ENCODE peak calls at places on chromosomes 7 and 10, in five cellular contexts. L is GM12878, E is A549, S is HepG2, P is K562. R is an unnamed sample.
A peak's percentile ranks its signal among the peaks of the same experiment; 100 is the strongest.

GRCh38 chr10:7484456-7485266 is 73.8 kb upstream of the SFMBT2 start:
- DNase-seq in S (no peak), L (peak; percentile 91), P (no peak), E (no peak), R (no peak)

GRCh38 chr10:68666280-68666760 is 54.7 kb upstream of the CCAR1 start:
- DNase-seq in L (no peak), P (no peak), E (no peak), S (no peak), R (no peak)

GRCh38 chr7:155351120-155351870 is 53.6 kb downstream of the INSIG1 start:
- DNase-seq in S (no peak), L (no peak), P (no peak), E (no peak), R (no peak)

GRCh38 chr7:867406-868188 is 8.8 kb upstream of the GET4 start:
- DNase-seq in P (no peak), S (no peak), E (peak; percentile 21), L (no peak), R (no peak)

GRCh38 chr10:71512794-71513379 is 116.2 kb downstream of the CDH23 start:
- DNase-seq in E (no peak), S (peak; percentile 33), P (no peak), L (no peak), R (no peak)

GRCh38 chr10:69662173-69662685 is 32.2 kb downstream of the FAM241B start:
- DNase-seq in S (no peak), E (no peak), P (no peak), L (no peak), R (no peak)

GRCh38 chr7:143375298-143376034 is 5.7 kb upstream of the ZYX start:
- DNase-seq in S (no peak), L (no peak), E (no peak), P (no peak), R (no peak)

GRCh38 chr10:13416760-13417159 is 68.7 kb upstream of the SEPHS1 start:
- DNase-seq in P (no peak), E (no peak), S (no peak), L (no peak), R (no peak)

GRCh38 chr7:158116235-158116634 is 471.4 kb downstream of the PTPRN2 start:
- DNase-seq in S (no peak), E (no peak), P (no peak), L (no peak), R (no peak)

GRCh38 chr7:158113321-158114025 is 474.1 kb downstream of the PTPRN2 start:
- DNase-seq in L (no peak), S (no peak), E (no peak), P (no peak), R (no peak)

GRCh38 chr7:158111906-158112570 is 475.6 kb downstream of the PTPRN2 start:
- DNase-seq in E (no peak), L (no peak), S (no peak), P (no peak), R (no peak)

GRCh38 chr7:158112571-158113320 is 474.9 kb downstream of the PTPRN2 start:
- DNase-seq in E (no peak), P (no peak), L (no peak), S (no peak), R (peak; percentile 37)

DNA sequence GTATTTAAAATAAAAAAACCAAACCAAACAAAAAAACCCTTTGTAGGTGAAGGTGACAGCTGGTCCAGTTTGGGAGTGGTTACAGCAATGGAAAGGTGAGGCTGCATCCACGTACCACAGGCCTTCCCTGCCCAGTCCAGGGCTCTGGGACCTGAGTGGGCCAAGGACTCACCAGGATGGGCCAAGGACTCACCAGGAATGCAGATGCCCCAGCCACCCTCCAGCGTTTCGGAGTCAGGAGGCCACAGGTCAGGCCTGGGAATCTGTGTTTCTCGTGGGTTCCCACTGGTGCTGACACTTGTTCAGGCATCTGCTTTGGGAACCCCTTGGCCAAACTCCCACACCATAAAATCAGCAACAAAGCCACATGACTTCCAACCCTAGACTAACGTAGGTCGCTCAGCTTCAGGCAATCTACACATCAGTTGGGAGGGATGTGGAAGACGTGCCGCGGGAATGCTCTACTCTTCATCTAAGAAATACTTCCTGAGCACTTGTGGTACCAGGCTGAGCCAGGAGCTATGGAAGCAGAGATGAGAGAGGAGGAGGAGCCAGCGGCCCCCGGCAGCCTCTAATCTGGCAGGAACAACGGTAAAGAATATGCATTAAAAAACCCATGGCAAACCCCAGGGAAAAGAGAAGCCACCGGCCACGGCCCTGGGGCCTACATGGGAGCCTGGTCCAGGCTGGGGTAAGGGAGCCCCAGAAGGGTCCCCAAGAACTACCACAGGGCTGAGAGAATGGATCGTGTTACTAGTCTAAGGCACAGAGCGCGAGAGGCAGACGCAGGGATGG is 473.4 kb downstream of the PTPRN2 start:
- DNase-seq in L (no peak), P (no peak), S (no peak), E (no peak), R (peak; percentile 29)
- TF ChIP-seq HDAC2 in L (no peak), P (no peak), S (no peak), E (no peak), R (no peak)

GRCh38 chr10:17783751-17784150 is 25.4 kb upstream of the MRC1 start:
- DNase-seq in E (no peak), S (no peak), P (no peak), L (no peak), R (no peak)
- TF ChIP-seq HDAC2 in E (no peak), S (no peak), P (no peak), L (no peak), R (no peak)

DNA sequence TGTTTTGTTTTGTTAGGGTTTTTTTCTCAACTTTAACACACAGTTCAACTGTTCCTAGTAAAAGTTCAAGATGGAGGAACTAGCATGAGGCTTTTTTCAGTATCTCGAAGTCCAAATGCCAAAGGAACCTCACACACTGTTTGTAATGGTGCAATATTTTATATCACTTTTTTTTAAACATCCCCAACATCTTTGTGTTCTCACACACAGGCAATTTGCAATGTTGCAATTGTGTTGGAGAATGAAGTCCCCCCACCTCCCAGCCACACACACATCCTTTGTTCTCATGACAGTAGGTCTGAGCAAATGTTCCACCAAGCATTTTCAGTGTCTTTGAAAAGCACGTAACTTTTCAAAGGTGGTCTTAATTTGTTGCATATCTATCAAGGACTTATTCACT is 120.9 kb downstream of the TWIST1 start:
- DNase-seq in S (no peak), L (no peak), E (no peak), P (no peak), R (no peak)
- TF ChIP-seq HDAC2 in S (no peak), L (no peak), E (no peak), P (no peak), R (no peak)

GRCh38 chr7:27157717-27158431 is 1.4 kb upstream of the HOXA7 start:
- DNase-seq in E (no peak), P (no peak), S (no peak), L (no peak), R (peak; percentile 47)

GRCh38 chr7:27158436-27159277 is 2.2 kb upstream of the HOXA7 start:
- DNase-seq in S (no peak), P (no peak), E (no peak), L (no peak), R (no peak)

GRCh38 chr7:27155816-27156507 is 513 bp downstream of the HOXA7 start:
- DNase-seq in L (no peak), S (no peak), E (no peak), P (no peak), R (peak; percentile 68)

GRCh38 chr7:27156508-27156898 is at the start of gene HOXA7:
- DNase-seq in S (no peak), E (peak; percentile 73), L (no peak), P (no peak), R (no peak)

DNA sequence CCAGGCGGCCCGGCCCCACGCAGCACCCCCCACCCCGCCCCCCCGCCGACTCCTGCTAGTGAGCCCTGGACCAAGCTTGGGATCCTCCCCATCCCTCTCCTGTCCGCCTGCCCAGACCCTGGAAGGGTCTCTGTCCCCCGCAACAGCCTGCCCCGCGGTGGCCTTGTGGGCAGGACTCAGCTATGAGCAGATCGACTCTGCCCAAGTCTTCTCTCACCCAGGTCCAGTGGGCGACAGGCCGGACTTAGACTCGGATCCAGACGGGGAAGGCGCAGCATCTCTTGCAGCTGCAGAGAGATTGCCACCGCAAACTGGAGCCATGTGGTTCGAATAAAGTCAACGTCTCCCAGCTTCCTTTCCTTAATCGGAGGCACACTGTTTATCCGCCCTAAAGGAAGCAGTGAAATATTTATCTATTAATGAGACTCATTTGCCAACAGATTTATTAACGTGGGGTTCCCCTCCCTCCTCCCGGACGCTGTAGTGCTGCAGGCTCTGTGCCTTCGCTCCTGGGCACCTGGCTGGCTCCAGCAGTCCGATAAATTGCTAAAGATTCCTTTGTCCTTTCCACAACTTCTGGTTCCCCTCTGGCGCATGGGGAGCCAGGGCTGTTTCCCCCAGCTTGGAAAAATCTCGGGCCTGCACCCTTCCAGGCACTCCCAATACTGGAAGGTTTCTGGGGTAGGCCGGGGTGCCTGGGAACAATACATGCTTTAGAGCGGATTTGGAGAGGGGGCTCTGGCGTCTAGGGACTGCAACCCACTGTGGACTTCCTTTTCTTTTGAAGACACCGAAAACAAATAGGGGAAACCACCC is 634 bp upstream of the HOXA7 start:
- DNase-seq in E (no peak), P (no peak), S (no peak), L (no peak), R (peak; percentile 52)
- TF ChIP-seq HDAC2 in E (no peak), P (no peak), S (no peak), L (no peak), R (no peak)

GRCh38 chr10:97708976-97709745 is 4.4 kb upstream of the MARVELD1 start:
- DNase-seq in L (no peak), P (no peak), E (peak; percentile 57), S (peak; percentile 43), R (peak; percentile 84)
- TF ChIP-seq HDAC2 in L (no peak), P (no peak), E (no peak), S (no peak), R (no peak)

GRCh38 chr7:36945612-36946400 is 221.5 kb upstream of the AOAH start:
- DNase-seq in L (no peak), E (no peak), P (no peak), S (peak; percentile 86), R (no peak)
- TF ChIP-seq HDAC2 in L (no peak), E (no peak), P (no peak), S (peak; percentile 89), R (no peak)

DNA sequence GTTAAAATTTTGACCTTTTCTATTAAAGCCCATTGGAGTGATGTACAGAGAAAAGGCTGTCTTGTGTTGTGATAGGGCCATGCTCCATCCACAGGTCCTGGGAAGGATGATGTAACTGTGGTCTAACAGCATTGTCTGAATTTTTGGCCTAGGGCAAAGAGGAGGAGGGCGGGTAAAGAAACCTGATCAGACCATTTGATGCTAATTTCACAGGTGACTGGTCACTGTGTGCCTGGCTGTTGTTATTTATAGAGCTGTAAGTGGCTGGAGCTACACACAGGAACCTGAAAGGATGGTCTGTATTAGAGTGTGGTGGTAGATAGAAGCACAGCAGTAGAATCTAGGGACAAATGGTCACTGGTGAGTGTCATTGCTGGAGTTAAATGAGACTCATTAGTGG is 182.1 kb downstream of the AUTS2 start:
- DNase-seq in E (no peak), P (no peak), L (no peak), S (no peak), R (peak; percentile 61)
- TF ChIP-seq HDAC2 in E (no peak), P (no peak), L (no peak), S (no peak), R (no peak)

R was measured in H1.